ENCODE peak calls at places on chromosomes 4 and X, in five cellular contexts. R is stimulated activated naive B cell treated with anti-CD40 and anti-IgM and Interleukin-4, amounts not matched to agents 10 μg/mL and 1 μg/mL and 100 μg/mL, for 72 hours; Y is endothelial cell of umbilical vein; W is kidney epithelial cell; G is GM04503. A is an unnamed sample.

GRCh38 chr4:121164291-121164690 is at the start of gene TNIP3:
- DNase-seq in R (no peak), Y (peak), W (no peak), G (no peak), A (no peak)

GRCh38 chr4:86942185-86942666 is 7.4 kb downstream of the AFF1 start:
- DNase-seq in R (no peak), Y (peak), W (no peak), G (no peak), A (peak)

GRCh38 chrX:22399793-22400192 is 127.1 kb downstream of the CBLL2 start:
- DNase-seq in R (no peak), Y (no peak), W (peak), G (no peak), A (peak)

GRCh38 chr4:135515295-135515694 is 1313.7 kb upstream of the PABPC4L start:
- DNase-seq in R (no peak), Y (no peak), W (no peak), G (no peak), A (no peak)

GRCh38 chr4:92122911-92123310 is 180.9 kb upstream of the GRID2 start:
- DNase-seq in R (no peak), Y (no peak), W (no peak), G (no peak), A (no peak)

GRCh38 chr4:74133786-74134499 is 24.0 kb upstream of the MTHFD2L start:
- DNase-seq in R (peak), Y (peak), W (peak), G (peak), A (peak)

GRCh38 chrX:74179071-74179470 is 124.9 kb upstream of the ZCCHC13 start:
- DNase-seq in R (no peak), Y (no peak), W (peak), G (peak), A (no peak)

GRCh38 chrX:18698762-18699650 is 8.4 kb upstream of the PPEF1 start:
- DNase-seq in R (no peak), Y (no peak), W (no peak), G (no peak), A (no peak)

GRCh38 chr4:110275871-110276270 is 77.5 kb upstream of the ELOVL6 start:
- DNase-seq in R (no peak), Y (no peak), W (no peak), G (no peak), A (no peak)

GRCh38 chr4:111546881-111547280 is 598.4 kb upstream of the FAM241A start:
- DNase-seq in R (no peak), Y (peak), W (no peak), G (no peak), A (no peak)

GRCh38 chr4:112272292-112272691 is 13.4 kb downstream of the TIFA start:
- DNase-seq in R (no peak), Y (no peak), W (no peak), G (no peak), A (no peak)